ENCODE peak calls at places on chromosomes 1 and 21, in nine cellular contexts. W, L, E, I, F, K, G, Q and T are unnamed samples.

GRCh38 chr1:15962176-15962575 is 13.7 kb downstream of the ZBTB17 start:
- DNase-seq in W (no peak), L (no peak), E (no peak), I (no peak), F (no peak), K (no peak), G (no peak), Q (no peak), T (no peak)

GRCh38 chr21:31110430-31110829 is 72.2 kb upstream of the KRTAP19-8 start:
- DNase-seq in W (no peak), L (no peak), E (no peak), I (no peak), F (no peak), K (no peak), G (no peak), Q (no peak), T (no peak)

GRCh38 chr1:219699870-219700269 is 87.0 kb upstream of the ZC3H11B start:
- DNase-seq in W (no peak), L (no peak), E (no peak), I (no peak), F (peak; percentile 96), K (no peak), G (no peak), Q (no peak), T (no peak)

GRCh38 chr1:113536182-113536780 is 146.0 kb downstream of the MAGI3 start:
- DNase-seq in W (no peak), L (no peak), E (no peak), I (no peak), F (peak; percentile 45), K (no peak), G (no peak), Q (no peak), T (no peak)

GRCh38 chr1:201468844-201469644 is at the start of gene PHLDA3:
- DNase-seq in W (peak; percentile 96), L (peak; percentile 79), E (no peak), I (peak; percentile 89), F (peak; percentile 95), K (no peak), G (peak; percentile 94), Q (peak; percentile 79), T (peak; percentile 17)

GRCh38 chr1:19485362-19486187 is at the start of gene CAPZB:
- DNase-seq in W (peak; percentile 98), L (peak; percentile 95), E (peak; percentile 97), I (peak; percentile 97), F (peak; percentile 95), K (peak; percentile 94), G (peak; percentile 95), Q (peak; percentile 97), T (peak; percentile 90)

GRCh38 chr1:225603538-225604354 is 49.2 kb downstream of the ENAH start:
- DNase-seq in W (no peak), L (no peak), E (no peak), I (no peak), F (peak; percentile 72), K (no peak), G (no peak), Q (no peak), T (no peak)

GRCh38 chr1:85245891-85246290 is 13.6 kb downstream of the C1orf52 start:
- DNase-seq in W (no peak), L (no peak), E (no peak), I (no peak), F (no peak), K (no peak), G (no peak), Q (no peak), T (no peak)

GRCh38 chr1:6487804-6488484 is 3.5 kb downstream of the PLEKHG5 start:
- DNase-seq in W (no peak), L (no peak), E (no peak), I (no peak), F (no peak), K (no peak), G (no peak), Q (no peak), T (no peak)

GRCh38 chr1:176691251-176692228 is 228.6 kb downstream of the PAPPA2 start:
- DNase-seq in W (no peak), L (peak; percentile 48), E (peak; percentile 77), I (no peak), F (peak; percentile 42), K (no peak), G (no peak), Q (peak; percentile 47), T (no peak)

GRCh38 chr1:52191395-52191965 is 49.6 kb downstream of the ZFYVE9 start:
- DNase-seq in W (no peak), L (no peak), E (no peak), I (no peak), F (peak; percentile 5), K (no peak), G (no peak), Q (no peak), T (no peak)

GRCh38 chr21:26776320-26777021 is 68.7 kb downstream of the ADAMTS1 start:
- DNase-seq in W (no peak), L (no peak), E (no peak), I (no peak), F (peak; percentile 74), K (no peak), G (no peak), Q (no peak), T (no peak)

GRCh38 chr1:145979746-145980435 is 15.4 kb downstream of the POLR3GL start:
- DNase-seq in W (no peak), L (no peak), E (peak; percentile 82), I (no peak), F (peak; percentile 62), K (no peak), G (peak; percentile 52), Q (peak; percentile 73), T (no peak)

GRCh38 chr1:41790351-41790750 is 128.4 kb downstream of the HIVEP3 start:
- DNase-seq in W (no peak), L (no peak), E (no peak), I (no peak), F (no peak), K (no peak), G (no peak), Q (no peak), T (no peak)

GRCh38 chr21:44253832-44254700 is 7.6 kb downstream of the DNMT3L start:
- DNase-seq in W (no peak), L (no peak), E (no peak), I (no peak), F (no peak), K (no peak), G (peak; percentile 14), Q (peak; percentile 40), T (no peak)

DNA sequence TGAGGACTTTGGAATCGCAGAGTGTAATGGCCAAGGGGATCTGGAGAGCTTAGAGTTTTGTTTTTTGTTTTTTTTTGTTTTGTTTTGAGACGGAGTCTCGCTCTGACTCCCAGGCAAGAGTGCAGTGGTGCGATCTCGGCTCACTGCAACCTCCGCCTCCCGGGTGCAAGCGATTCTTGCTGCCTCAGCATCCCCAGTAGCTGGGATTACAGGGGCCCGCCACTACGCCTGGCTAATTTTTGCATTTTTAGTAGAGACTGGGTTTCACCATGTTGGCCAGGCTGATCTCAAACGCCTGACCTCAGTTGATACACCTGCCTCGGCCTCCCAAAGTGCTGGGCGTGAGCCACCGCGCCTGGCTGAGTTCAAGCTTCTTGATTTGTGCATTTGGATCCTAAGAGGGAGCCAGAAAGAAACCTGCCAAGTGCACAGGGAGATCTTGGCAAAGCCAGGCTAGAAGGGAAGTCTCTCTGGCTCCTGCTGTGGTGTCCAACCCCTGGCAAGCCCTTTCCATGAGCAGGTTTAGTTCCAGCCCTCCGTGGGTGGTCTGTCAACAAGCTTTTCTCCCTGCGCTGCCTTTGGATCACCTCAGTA is 852 bp downstream of the FAAH start:
- DNase-seq in W (no peak), L (no peak), E (no peak), I (no peak), F (no peak), K (no peak), G (no peak), Q (no peak), T (no peak)
- H3K27ac ChIP-seq in W (no peak overlapping the region), L (peak overlapping the region; percentile 69), E (no peak overlapping the region), I (no peak overlapping the region), F (no peak overlapping the region), K (no peak overlapping the region), G (no peak overlapping the region), Q (no peak overlapping the region), T (no peak overlapping the region)

DNA sequence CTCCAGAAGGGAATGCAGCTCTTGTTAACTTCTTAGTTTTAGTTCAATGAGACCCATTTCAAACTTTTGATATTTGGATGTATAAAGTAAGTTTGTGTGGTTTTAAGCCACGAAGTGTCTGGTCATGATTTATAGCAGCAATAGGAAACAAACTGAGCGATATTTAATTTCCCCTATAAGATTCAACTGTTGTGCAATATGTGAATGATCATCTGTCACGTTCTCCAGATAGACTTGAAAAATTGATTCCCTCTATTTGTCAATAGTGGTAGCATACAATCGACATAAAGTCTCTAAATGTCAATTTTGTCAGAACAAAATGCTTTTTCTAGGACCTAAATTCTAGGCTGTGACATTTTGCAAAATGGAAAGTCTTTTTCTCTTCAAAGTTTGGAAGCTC is 240.1 kb downstream of the KCTD3 start:
- DNase-seq in W (no peak), L (no peak), E (no peak), I (no peak), F (no peak), K (no peak), G (no peak), Q (no peak), T (no peak)
- H3K9me3 ChIP-seq in W (no peaks in the 10 kb centered on the region), L (no peaks in the 10 kb centered on the region), E (peaks cover 8% of the 10 kb centered on the region), I (peaks cover 41% of the 10 kb centered on the region), F (no peaks in the 10 kb centered on the region), K (no peaks in the 10 kb centered on the region), G (no peaks in the 10 kb centered on the region), Q (no peaks in the 10 kb centered on the region), T (no peaks in the 10 kb centered on the region)

GRCh38 chr1:156900019-156900718 is 6.7 kb downstream of the PEAR1 start:
- DNase-seq in W (no peak), L (no peak), E (no peak), I (no peak), F (peak; percentile 67), K (no peak), G (no peak), Q (no peak), T (no peak)

GRCh38 chr1:156900896-156901589 is 7.5 kb downstream of the PEAR1 start:
- DNase-seq in W (no peak), L (no peak), E (no peak), I (no peak), F (no peak), K (no peak), G (no peak), Q (no peak), T (no peak)

GRCh38 chr1:156897078-156897825 is 3.7 kb downstream of the PEAR1 start:
- DNase-seq in W (no peak), L (no peak), E (no peak), I (no peak), F (peak; percentile 59), K (no peak), G (no peak), Q (no peak), T (no peak)

GRCh38 chr1:156898151-156898550 is 4.6 kb downstream of the PEAR1 start:
- DNase-seq in W (no peak), L (no peak), E (no peak), I (peak; percentile 65), F (peak; percentile 83), K (no peak), G (peak; percentile 57), Q (no peak), T (no peak)

GRCh38 chr1:156898971-156899657 is 5.6 kb downstream of the PEAR1 start:
- DNase-seq in W (no peak), L (no peak), E (no peak), I (no peak), F (no peak), K (no peak), G (no peak), Q (no peak), T (no peak)
- H3K4me1 ChIP-seq in W (peaks cover 67% of the 10 kb centered on the region), L (no peaks in the 10 kb centered on the region), E (no peaks in the 10 kb centered on the region), I (peaks cover 100% of the 10 kb centered on the region), F (no peaks in the 10 kb centered on the region), K (peaks cover 5% of the 10 kb centered on the region), G (peaks cover 38% of the 10 kb centered on the region), Q (no peaks in the 10 kb centered on the region), T (no peaks in the 10 kb centered on the region)

GRCh38 chr21:42864286-42864685 is 15.1 kb downstream of the WDR4 start:
- DNase-seq in W (no peak), L (no peak), E (no peak), I (no peak), F (no peak), K (no peak), G (no peak), Q (no peak), T (no peak)
- H3K27ac ChIP-seq in W (no peak overlapping the region), L (no peak overlapping the region), E (no peak overlapping the region), I (peak overlapping the region; percentile 50), F (no peak overlapping the region), K (no peak overlapping the region), G (no peak overlapping the region), Q (no peak overlapping the region), T (no peak overlapping the region)